ENCODE peak calls at places on chromosomes 5 and 9, in seven cellular contexts. I is heart left ventricle, H is AG04450, L is RWPE2, T is GM23338, X is colonic mucosa, V is spleen. Y is an unnamed sample.

GRCh38 chr5:106827061-106827460 is 843.7 kb downstream of the EFNA5 start:
- DNase-seq in I (no peak), H (peak; percentile 2), L (no peak), T (no peak), X (no peak), V (no peak), Y (no peak)

GRCh38 chr5:143428738-143429420 is 25.4 kb upstream of the NR3C1 start:
- DNase-seq in I (no peak), H (no peak), L (no peak), T (no peak), X (no peak), V (no peak), Y (no peak)

GRCh38 chr5:172453986-172454354 is 355 bp downstream of the SH3PXD2B start:
- DNase-seq in I (peak; percentile 62), H (no peak), L (peak; percentile 66), T (peak; percentile 74), X (peak; percentile 50), V (no peak), Y (peak; percentile 50)

GRCh38 chr5:79924936-79925893 is 65.8 kb downstream of the MTX3 start:
- DNase-seq in I (no peak), H (no peak), L (no peak), T (peak; percentile 62), X (no peak), V (no peak), Y (no peak)

GRCh38 chr5:81854915-81855314 is 104.0 kb upstream of the SSBP2 start:
- DNase-seq in I (no peak), H (no peak), L (no peak), T (no peak), X (no peak), V (no peak), Y (no peak)

GRCh38 chr9:19416143-19416542 is 7.3 kb downstream of the ACER2 start:
- DNase-seq in I (no peak), H (peak; percentile 33), L (no peak), T (no peak), X (no peak), V (no peak), Y (no peak)

GRCh38 chr9:110370316-110370715 is 32.7 kb upstream of the TXNDC8 start:
- DNase-seq in I (no peak), H (no peak), L (no peak), T (no peak), X (no peak), V (no peak), Y (no peak)

GRCh38 chr5:50744761-50745160 is 78.3 kb downstream of the PARP8 start:
- DNase-seq in I (no peak), H (peak; percentile 23), L (no peak), T (no peak), X (no peak), V (no peak), Y (no peak)

GRCh38 chr9:131641618-131642495 is 96.5 kb downstream of the PRRT1B start:
- DNase-seq in I (no peak), H (no peak), L (no peak), T (no peak), X (peak; percentile 73), V (no peak), Y (no peak)

GRCh38 chr5:31161772-31162171 is 31.7 kb upstream of the CDH6 start:
- DNase-seq in I (no peak), H (no peak), L (no peak), T (peak; percentile 52), X (peak; percentile 17), V (no peak), Y (no peak)

GRCh38 chr9:16329699-16330113 is 540.8 kb downstream of the BNC2 start:
- DNase-seq in I (peak; percentile 63), H (no peak), L (no peak), T (no peak), X (peak; percentile 34), V (no peak), Y (peak; percentile 64)

GRCh38 chr9:109791003-109791677 is 11.1 kb downstream of the PALM2AKAP2 start:
- DNase-seq in I (no peak), H (no peak), L (no peak), T (peak; percentile 28), X (no peak), V (no peak), Y (no peak)

DNA sequence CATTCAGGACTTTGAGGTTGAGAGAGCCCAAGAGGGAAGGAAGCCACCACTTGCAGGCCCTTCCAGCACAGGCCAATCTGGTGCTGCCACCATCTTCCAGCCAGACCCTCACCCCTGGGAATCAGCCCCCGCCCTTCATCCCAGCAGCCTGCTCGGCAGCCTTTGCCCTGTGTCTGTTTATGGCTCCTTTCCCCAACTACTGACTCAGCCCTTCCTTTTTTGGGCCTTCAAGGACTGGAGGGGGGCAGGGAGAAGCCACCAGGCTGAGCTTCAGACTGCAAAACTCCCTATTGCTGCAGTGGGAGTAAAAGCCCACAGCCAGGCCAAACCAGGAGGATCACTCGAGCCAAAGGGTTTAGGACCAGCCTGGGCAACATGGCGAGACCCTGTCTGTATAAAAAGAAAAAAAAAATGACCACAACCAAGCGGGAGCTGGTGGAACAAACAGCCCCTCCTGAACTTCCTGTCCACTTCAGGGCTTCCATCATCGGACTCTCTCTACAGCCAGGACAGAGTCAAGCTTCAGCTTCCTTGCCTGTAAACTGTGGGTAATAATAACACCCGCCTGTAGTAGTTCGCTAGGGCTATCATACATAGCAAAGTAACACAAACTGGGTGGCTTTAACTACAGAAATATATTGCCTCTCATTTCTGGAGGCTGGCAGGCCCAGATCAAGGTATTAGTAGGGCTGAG is 85.9 kb upstream of the IL17B start:
- DNase-seq in I (no peak), H (no peak), L (no peak), T (no peak), X (peak; percentile 81), V (peak; percentile 74), Y (no peak)
- H3K27ac ChIP-seq in I (peak overlapping the region; percentile 76), H (peak overlapping the region; percentile 40), L (no peak overlapping the region), T (no peak overlapping the region), X (peak overlapping the region; percentile 56), V (no peak overlapping the region), Y (peak overlapping the region; percentile 66)

GRCh38 chr9:93909242-93909616 is 45.9 kb downstream of the BARX1 start:
- DNase-seq in I (no peak), H (no peak), L (no peak), T (no peak), X (no peak), V (peak; percentile 31), Y (no peak)

GRCh38 chr9:93907551-93908199 is 47.5 kb downstream of the BARX1 start:
- DNase-seq in I (no peak), H (no peak), L (no peak), T (no peak), X (no peak), V (peak; percentile 57), Y (no peak)

GRCh38 chr9:93910196-93910595 is 45.0 kb downstream of the BARX1 start:
- DNase-seq in I (no peak), H (no peak), L (no peak), T (no peak), X (no peak), V (no peak), Y (no peak)

GRCh38 chr9:93910598-93910997 is 44.6 kb downstream of the BARX1 start:
- DNase-seq in I (no peak), H (no peak), L (no peak), T (peak; percentile 24), X (no peak), V (no peak), Y (no peak)

GRCh38 chr9:93908591-93909241 is 46.4 kb downstream of the BARX1 start:
- DNase-seq in I (no peak), H (no peak), L (no peak), T (no peak), X (no peak), V (peak; percentile 62), Y (no peak)
- TF ChIP-seq CTCF in I (no peak), H (no peak), L (no peak), T (no peak), X (no peak), V (no peak), Y (no peak)

DNA sequence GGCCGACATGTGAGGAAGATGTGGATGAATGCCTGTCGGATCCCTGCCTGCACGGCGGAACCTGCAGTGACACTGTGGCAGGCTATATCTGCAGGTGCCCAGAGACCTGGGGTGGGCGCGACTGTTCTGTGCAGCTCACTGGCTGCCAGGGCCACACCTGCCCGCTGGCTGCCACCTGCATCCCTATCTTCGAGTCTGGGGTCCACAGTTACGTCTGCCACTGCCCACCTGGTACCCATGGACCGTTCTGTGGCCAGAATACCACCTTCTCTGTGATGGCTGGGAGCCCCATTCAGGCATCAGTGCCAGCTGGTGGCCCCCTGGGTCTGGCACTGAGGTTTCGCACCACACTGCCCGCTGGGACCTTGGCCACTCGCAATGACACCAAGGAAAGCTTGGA is 14.1 kb downstream of the CRB2 start:
- DNase-seq in I (no peak), H (no peak), L (no peak), T (no peak), X (no peak), V (no peak), Y (no peak)
- H3K27ac ChIP-seq in I (no peak overlapping the region), H (no peak overlapping the region), L (no peak overlapping the region), T (no peak overlapping the region), X (no peak overlapping the region), V (no peak overlapping the region), Y (no peak overlapping the region)

DNA sequence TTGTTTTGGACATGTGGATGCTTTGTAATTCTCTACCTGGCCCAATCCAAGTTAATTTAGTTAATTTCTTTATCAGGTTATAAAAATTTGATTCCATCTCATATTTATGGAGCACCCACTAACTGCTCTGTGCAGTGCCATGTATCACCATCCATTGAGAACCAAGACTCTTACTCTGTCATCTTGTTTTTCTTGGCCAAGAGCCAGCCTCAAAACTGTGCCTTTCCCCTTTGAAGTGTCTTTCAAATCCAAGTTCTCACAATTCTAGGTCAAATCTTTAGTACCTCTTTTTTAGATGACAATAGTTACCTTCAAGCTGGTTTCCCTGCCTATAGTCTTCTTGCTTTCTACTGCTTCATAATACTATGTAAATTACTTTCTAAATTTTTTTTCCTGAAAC is 3.2 kb downstream of the COMMD10 start:
- DNase-seq in I (no peak), H (no peak), L (no peak), T (no peak), X (no peak), V (no peak), Y (no peak)
- TF ChIP-seq CTCF in I (no peak), H (no peak), L (no peak), T (no peak), X (no peak), V (no peak), Y (no peak)

GRCh38 chr5:142024771-142025304 is 12.0 kb upstream of the GNPDA1 start:
- DNase-seq in I (peak; percentile 88), H (peak; percentile 52), L (peak; percentile 86), T (peak; percentile 98), X (peak; percentile 85), V (peak; percentile 96), Y (peak; percentile 88)
- H3K27ac ChIP-seq in I (peak overlapping the region; percentile 91), H (peak overlapping the region; percentile 89), L (peak overlapping the region; percentile 63), T (peak overlapping the region; percentile 8), X (peak overlapping the region; percentile 70), V (peak overlapping the region; percentile 77), Y (peak overlapping the region; percentile 91)

DNA sequence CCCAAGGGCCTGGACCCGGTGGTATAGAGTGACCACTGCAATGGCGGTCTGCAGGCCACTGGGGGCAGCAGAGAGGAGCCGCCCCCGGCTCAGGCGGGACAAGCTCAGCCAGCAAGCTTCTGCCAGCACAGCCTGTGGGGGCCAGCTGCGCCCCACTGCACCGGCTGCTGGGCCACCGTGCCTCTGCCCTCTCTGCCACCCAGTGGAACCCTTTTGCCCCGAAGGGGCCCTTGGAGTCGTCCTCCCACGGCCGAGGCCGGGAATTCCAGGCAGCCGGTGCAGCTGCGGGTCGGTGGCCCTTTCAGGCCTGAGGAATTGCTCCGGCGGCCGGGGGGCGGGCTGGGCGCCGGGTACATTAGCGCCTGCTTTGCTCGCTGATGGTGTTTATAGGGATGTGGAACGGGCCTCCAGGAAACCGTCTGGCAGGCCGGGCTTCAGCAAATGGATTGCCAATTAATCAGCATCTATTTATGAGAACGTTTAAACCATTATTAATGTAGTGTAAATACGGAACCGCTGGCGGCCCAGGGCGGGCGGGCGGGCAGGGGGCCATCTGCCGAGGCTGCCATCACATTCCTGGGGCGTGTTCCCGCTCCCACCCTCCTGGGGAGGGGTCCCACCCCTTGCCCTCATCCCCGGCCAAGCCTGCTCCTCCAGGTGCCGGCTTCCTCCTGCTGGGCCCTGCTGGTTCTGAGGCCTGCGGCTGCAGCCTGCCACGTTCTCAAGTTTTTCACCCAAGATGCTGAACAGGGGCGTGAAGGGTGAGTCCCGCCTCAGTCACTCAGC is 127.4 kb downstream of the BARX1 start:
- DNase-seq in I (peak; percentile 42), H (peak; percentile 10), L (no peak), T (peak; percentile 83), X (peak; percentile 35), V (peak; percentile 84), Y (no peak)
- TF ChIP-seq CTCF in I (peak; percentile 71), H (peak; percentile 81), L (peak; percentile 80), T (peak; percentile 82), X (peak; percentile 81), V (peak; percentile 79), Y (peak; percentile 91)

Y was measured in left ventricle myocardium inferior.